ENCODE peak calls at places on chromosome 11, in five cellular contexts. F, B, P, I and Y are unnamed samples.

GRCh38 chr11:41457216-41458014 is 2.0 kb downstream of the LRRC4C start:
- DNase-seq in F (peak; percentile 6), B (no peak), P (no peak), I (no peak), Y (no peak)

GRCh38 chr11:23151819-23152218 is 291.5 kb upstream of the CCDC179 start:
- DNase-seq in F (no peak), B (no peak), P (no peak), I (no peak), Y (no peak)

GRCh38 chr11:44568706-44569473 is 3.4 kb downstream of the CD82 start:
- DNase-seq in F (peak; percentile 81), B (peak; percentile 89), P (peak; percentile 75), I (peak; percentile 96), Y (peak; percentile 96)

GRCh38 chr11:114478768-114479167 is 39.5 kb downstream of the REXO2 start:
- DNase-seq in F (peak; percentile 63), B (peak; percentile 51), P (no peak), I (no peak), Y (peak; percentile 75)

GRCh38 chr11:77821349-77821851 is 456 bp downstream of the AAMDC start:
- DNase-seq in F (peak; percentile 31), B (peak; percentile 34), P (peak; percentile 18), I (peak; percentile 44), Y (peak; percentile 52)

GRCh38 chr11:97990162-97990920 is 1030.4 kb upstream of the CNTN5 start:
- DNase-seq in F (peak; percentile 11), B (peak; percentile 3), P (no peak), I (no peak), Y (peak; percentile 78)

GRCh38 chr11:34641456-34641855 is 20.6 kb downstream of the EHF start:
- DNase-seq in F (peak; percentile 25), B (no peak), P (no peak), I (no peak), Y (peak; percentile 62)

GRCh38 chr11:45885274-45885920 is at the start of gene MAPK8IP1:
- DNase-seq in F (peak; percentile 41), B (peak; percentile 17), P (no peak), I (peak; percentile 55), Y (peak; percentile 34)

GRCh38 chr11:130212431-130212961 is 52.9 kb downstream of the ST14 start:
- DNase-seq in F (no peak), B (no peak), P (no peak), I (no peak), Y (no peak)

GRCh38 chr11:85423331-85423730 is 203.8 kb downstream of the DLG2 start:
- DNase-seq in F (no peak), B (no peak), P (no peak), I (no peak), Y (no peak)

GRCh38 chr11:17531071-17531817 is 13.0 kb downstream of the USH1C start:
- DNase-seq in F (peak; percentile 11), B (no peak), P (no peak), I (no peak), Y (no peak)

GRCh38 chr11:76927160-76927559 is 66.4 kb downstream of the ACER3 start:
- DNase-seq in F (no peak), B (no peak), P (no peak), I (no peak), Y (no peak)

GRCh38 chr11:1382831-1383607 is 6.7 kb upstream of the BRSK2 start:
- DNase-seq in F (peak; percentile 66), B (peak; percentile 72), P (peak; percentile 90), I (peak; percentile 60), Y (peak; percentile 73)

GRCh38 chr11:27904358-27905055 is 203.4 kb downstream of the KIF18A start:
- DNase-seq in F (peak; percentile 85), B (peak; percentile 30), P (no peak), I (no peak), Y (no peak)

GRCh38 chr11:121456816-121457431 is 4.2 kb upstream of the SORL1-AS1 start:
- DNase-seq in F (no peak), B (no peak), P (no peak), I (no peak), Y (no peak)

GRCh38 chr11:11946180-11946579 is 62.2 kb downstream of the DKK3 start:
- DNase-seq in F (peak; percentile 79), B (no peak), P (no peak), I (no peak), Y (peak; percentile 23)

GRCh38 chr11:96704847-96705246 is 315.0 kb downstream of the JRKL start:
- DNase-seq in F (peak; percentile 22), B (peak; percentile 12), P (no peak), I (peak; percentile 18), Y (peak; percentile 12)

GRCh38 chr11:99773646-99774045 is 752.9 kb downstream of the CNTN5 start:
- DNase-seq in F (no peak), B (peak; percentile 56), P (no peak), I (no peak), Y (peak; percentile 61)

GRCh38 chr11:103842795-103843194 is 193.6 kb upstream of the DDI1 start:
- DNase-seq in F (no peak), B (peak; percentile 66), P (no peak), I (no peak), Y (peak; percentile 61)

GRCh38 chr11:119418759-119419158 is 4.2 kb downstream of the THY1 start:
- DNase-seq in F (no peak), B (no peak), P (no peak), I (no peak), Y (no peak)

GRCh38 chr11:134139873-134140331 is 71.0 kb downstream of the JAM3 start:
- DNase-seq in F (peak; percentile 86), B (peak; percentile 89), P (peak; percentile 8), I (peak; percentile 78), Y (peak; percentile 86)

GRCh38 chr11:120182790-120183491 is 27.9 kb upstream of the OAF start:
- DNase-seq in F (peak; percentile 47), B (no peak), P (no peak), I (peak; percentile 52), Y (no peak)

GRCh38 chr11:2186669-2187266 is 15.2 kb upstream of the TH start:
- DNase-seq in F (peak; percentile 37), B (no peak), P (peak; percentile 76), I (peak; percentile 63), Y (no peak)

GRCh38 chr11:55263081-55263480 is 1.1 kb downstream of the TRIM48 start:
- DNase-seq in F (no peak), B (no peak), P (no peak), I (no peak), Y (no peak)

DNA sequence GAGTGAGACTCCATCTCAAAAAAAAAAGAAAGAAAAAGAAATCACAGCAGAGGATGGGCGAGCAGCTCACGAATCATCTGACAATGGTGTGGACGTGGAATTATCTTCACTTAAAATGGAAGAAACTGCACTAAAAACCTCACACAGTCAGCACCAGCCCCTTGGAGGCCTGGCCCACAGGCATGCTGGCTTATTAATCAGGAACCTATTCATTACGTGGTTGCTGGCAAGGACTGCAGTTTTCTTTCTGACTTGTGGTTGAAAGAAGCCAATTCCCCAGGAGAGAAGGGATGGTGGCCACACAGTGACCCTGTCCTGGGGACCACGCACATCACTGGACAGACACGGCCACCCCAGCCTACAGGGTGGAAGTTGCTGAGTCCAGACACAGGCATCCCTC is 401.1 kb downstream of the CTTN start:
- DNase-seq in F (peak; percentile 16), B (peak; percentile 74), P (no peak), I (no peak), Y (no peak)
- TF ChIP-seq CTCF in F (no peak), B (no peak), P (no peak), I (no peak), Y (no peak)

GRCh38 chr11:68684385-68685356 is at the start of gene GAL:
- DNase-seq in F (peak; percentile 42), B (no peak), P (no peak), I (peak; percentile 76), Y (no peak)

GRCh38 chr11:68682531-68682931 is 1.8 kb upstream of the GAL start:
- DNase-seq in F (no peak), B (no peak), P (no peak), I (peak; percentile 49), Y (no peak)

GRCh38 chr11:68683086-68683951 is 1.0 kb upstream of the GAL start:
- DNase-seq in F (no peak), B (no peak), P (no peak), I (no peak), Y (no peak)

GRCh38 chr11:68685656-68686380 is 1.5 kb downstream of the GAL start:
- DNase-seq in F (no peak), B (no peak), P (no peak), I (no peak), Y (no peak)

DNA sequence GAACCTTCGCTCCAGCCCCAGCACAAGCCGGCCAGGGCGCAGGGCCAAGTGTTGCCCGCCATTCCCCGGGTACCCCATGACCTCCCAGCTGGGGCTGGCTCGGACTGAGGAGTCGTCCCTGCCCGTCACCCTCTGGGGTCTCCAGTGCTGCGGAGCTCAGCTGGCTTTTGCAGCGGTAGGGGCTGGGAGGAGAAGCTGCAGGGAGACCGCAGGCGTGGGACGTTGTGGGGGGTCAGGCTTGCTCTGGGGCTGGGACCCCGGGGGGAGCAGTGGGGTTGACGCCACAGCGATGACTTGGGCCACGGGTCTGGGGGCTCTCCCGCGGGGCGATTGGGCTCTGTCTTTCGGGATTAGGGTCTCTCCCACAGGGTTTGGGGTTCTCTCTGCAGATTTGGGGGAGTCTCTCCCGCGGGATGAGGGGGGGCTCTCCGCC is 376 bp upstream of the GAL start:
- DNase-seq in F (no peak), B (no peak), P (no peak), I (no peak), Y (no peak)
- H3K4me3 ChIP-seq in F (peak overlapping the region; percentile 73), B (no peak overlapping the region), P (peak overlapping the region; percentile 63), I (peak overlapping the region; percentile 28), Y (peak overlapping the region; percentile 23)

GRCh38 chr11:60765355-60765754 is 8.7 kb downstream of the MS4A15 start:
- DNase-seq in F (no peak), B (no peak), P (no peak), I (peak; percentile 26), Y (no peak)
- TF ChIP-seq CTCF in F (no peak), B (no peak), P (no peak), I (no peak), Y (no peak)

GRCh38 chr11:123062158-123062891 is 389 bp upstream of the HSPA8 start:
- DNase-seq in F (peak; percentile 98), B (peak; percentile 100), P (peak; percentile 76), I (peak; percentile 100), Y (peak; percentile 100)

GRCh38 chr11:123057604-123058305 is 4.2 kb downstream of the HSPA8 start:
- DNase-seq in F (no peak), B (no peak), P (no peak), I (peak; percentile 22), Y (no peak)

GRCh38 chr11:123062892-123063395 is 1.0 kb upstream of the HSPA8 start:
- DNase-seq in F (peak; percentile 33), B (no peak), P (no peak), I (peak; percentile 82), Y (peak; percentile 62)

GRCh38 chr11:123061403-123062157 is at the start of gene HSPA8:
- DNase-seq in F (peak; percentile 48), B (peak; percentile 64), P (no peak), I (peak; percentile 82), Y (peak; percentile 74)

GRCh38 chr11:123060265-123061000 is 1.5 kb downstream of the HSPA8 start:
- DNase-seq in F (no peak), B (no peak), P (no peak), I (peak; percentile 47), Y (peak; percentile 28)
- H3K4me3 ChIP-seq in F (peak overlapping the region; percentile 95), B (peak overlapping the region; percentile 94), P (peak overlapping the region; percentile 98), I (peak overlapping the region; percentile 99), Y (peak overlapping the region; percentile 100)

GRCh38 chr11:83007909-83008580 is 63.7 kb downstream of the RAB30 start:
- DNase-seq in F (no peak), B (no peak), P (no peak), I (no peak), Y (peak; percentile 44)
- TF ChIP-seq CTCF in F (no peak), B (no peak), P (no peak), I (no peak), Y (no peak)

GRCh38 chr11:126391970-126392637 is 36.6 kb downstream of the ST3GAL4 start:
- DNase-seq in F (no peak), B (no peak), P (no peak), I (peak; percentile 93), Y (no peak)
- H3K4me3 ChIP-seq in F (no peak overlapping the region), B (no peak overlapping the region), P (no peak overlapping the region), I (peak overlapping the region; percentile 45), Y (no peak overlapping the region)